ENCODE peak calls at places on chromosomes 7 and 10, in eight cellular contexts. F is cardiac muscle cell, Y is tibial artery, W is OCI-LY7, G is uterus, C is small intestine, S is left ventricle myocardium inferior, X is gastrocnemius medialis. R is an unnamed sample. For H3K4me1, the result is how much of the 10 kb centered on the place peaks cover.

GRCh38 chr10:95976295-95977229 is 66.8 kb upstream of the CCNJ start:
- DNase-seq in W (no peak), F (no peak), X (no peak), C (no peak), S (no peak), Y (no peak), G (no peak), R (no peak)

GRCh38 chr10:12702215-12702614 is 299.3 kb downstream of the CCDC3 start:
- DNase-seq in Y (no peak), F (no peak), X (no peak), W (no peak), S (no peak), G (no peak), C (no peak), R (no peak)

GRCh38 chr7:83446126-83446675 is 202.7 kb downstream of the SEMA3E start:
- DNase-seq in F (no peak), G (no peak), S (no peak), W (no peak), Y (no peak), C (no peak), X (no peak), R (no peak)

GRCh38 chr10:122241836-122242235 is 29.3 kb upstream of the BTBD16 start:
- DNase-seq in W (no peak), Y (peak), C (no peak), F (no peak), S (no peak), G (no peak), X (no peak), R (no peak)

GRCh38 chr10:60883187-60883586 is 60.8 kb downstream of the RHOBTB1 start:
- DNase-seq in S (no peak), Y (no peak), F (peak), X (no peak), G (no peak), C (peak), W (peak), R (no peak)

GRCh38 chr7:52712938-52713337 is 322.5 kb upstream of the POM121L12 start:
- DNase-seq in G (no peak), Y (no peak), X (no peak), C (no peak), S (no peak), W (no peak), F (no peak), R (no peak)

GRCh38 chr10:62050941-62051433 is 149.5 kb downstream of the ARID5B start:
- DNase-seq in X (peak), S (peak), G (peak), C (no peak), F (peak), Y (peak), W (no peak), R (peak)

GRCh38 chr10:119315128-119316001 is 108.0 kb downstream of the GRK5 start:
- DNase-seq in C (no peak), Y (peak), F (no peak), W (no peak), S (no peak), G (no peak), X (peak), R (peak)

GRCh38 chr7:7438851-7439250 is 96.8 kb downstream of the COL28A1 start:
- DNase-seq in Y (no peak), C (no peak), G (no peak), W (no peak), S (no peak), X (no peak), F (no peak), R (no peak)
- H3K4me3 ChIP-seq in Y (no peak), C (no peak), G (no peak), W (no peak), S (no peak), X (no peak), F (no peak), R (no peak)

DNA sequence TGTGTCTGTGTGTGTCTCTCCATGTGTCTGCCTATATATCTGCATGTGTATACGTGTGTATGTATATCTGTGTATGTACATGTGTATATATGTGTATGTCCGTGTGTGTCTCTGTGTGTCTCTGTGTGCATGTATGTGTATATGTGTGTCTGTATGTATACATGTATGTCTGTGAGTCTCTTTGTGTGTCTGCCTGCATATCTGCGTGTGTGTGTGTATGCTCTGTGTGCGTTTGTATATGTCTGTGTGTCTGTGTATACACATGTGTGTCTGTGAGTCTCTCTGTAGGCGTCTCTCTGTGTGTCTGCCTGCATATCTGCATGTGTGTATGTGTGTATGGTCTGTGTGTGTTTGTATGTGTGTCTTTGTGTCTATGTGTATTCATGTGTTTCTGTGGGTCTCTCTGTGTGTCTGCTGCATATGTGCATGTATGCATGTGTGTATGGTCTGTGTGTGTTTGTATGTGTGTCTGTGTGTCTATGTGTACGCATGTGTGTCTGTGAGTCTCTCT is 23.7 kb upstream of the KLF6 start:
- DNase-seq in W (no peak), G (no peak), F (no peak), Y (no peak), X (no peak), S (no peak), C (no peak), R (no peak)
- H3K27ac ChIP-seq in W (peak), G (no peak), F (no peak), Y (peak), X (peak), S (peak), C (peak), R (peak)

GRCh38 chr7:156153590-156153989 is 341.3 kb upstream of the SHH start:
- DNase-seq in G (no peak), C (no peak), Y (no peak), F (no peak), W (no peak), S (no peak), X (no peak), R (no peak)
- H3K4me1 ChIP-seq in G (under half), C (under half), Y (under half), F (under half), W (under half), S (under half), X (under half), R (under half)

GRCh38 chr10:103818765-103819374 is 36.5 kb downstream of the SH3PXD2A start:
- DNase-seq in C (no peak), G (no peak), Y (peak), F (no peak), X (no peak), W (no peak), S (no peak), R (no peak)

GRCh38 chr10:103822052-103822716 is 33.2 kb downstream of the SH3PXD2A start:
- DNase-seq in Y (no peak), C (no peak), S (no peak), F (no peak), G (no peak), X (no peak), W (no peak), R (no peak)

GRCh38 chr10:103818110-103818509 is 37.3 kb downstream of the SH3PXD2A start:
- DNase-seq in X (no peak), W (no peak), F (no peak), Y (peak), C (no peak), G (no peak), S (no peak), R (no peak)

GRCh38 chr10:103822795-103823194 is 32.6 kb downstream of the SH3PXD2A start:
- DNase-seq in S (no peak), W (no peak), F (no peak), X (no peak), Y (no peak), G (no peak), C (no peak), R (no peak)

DNA sequence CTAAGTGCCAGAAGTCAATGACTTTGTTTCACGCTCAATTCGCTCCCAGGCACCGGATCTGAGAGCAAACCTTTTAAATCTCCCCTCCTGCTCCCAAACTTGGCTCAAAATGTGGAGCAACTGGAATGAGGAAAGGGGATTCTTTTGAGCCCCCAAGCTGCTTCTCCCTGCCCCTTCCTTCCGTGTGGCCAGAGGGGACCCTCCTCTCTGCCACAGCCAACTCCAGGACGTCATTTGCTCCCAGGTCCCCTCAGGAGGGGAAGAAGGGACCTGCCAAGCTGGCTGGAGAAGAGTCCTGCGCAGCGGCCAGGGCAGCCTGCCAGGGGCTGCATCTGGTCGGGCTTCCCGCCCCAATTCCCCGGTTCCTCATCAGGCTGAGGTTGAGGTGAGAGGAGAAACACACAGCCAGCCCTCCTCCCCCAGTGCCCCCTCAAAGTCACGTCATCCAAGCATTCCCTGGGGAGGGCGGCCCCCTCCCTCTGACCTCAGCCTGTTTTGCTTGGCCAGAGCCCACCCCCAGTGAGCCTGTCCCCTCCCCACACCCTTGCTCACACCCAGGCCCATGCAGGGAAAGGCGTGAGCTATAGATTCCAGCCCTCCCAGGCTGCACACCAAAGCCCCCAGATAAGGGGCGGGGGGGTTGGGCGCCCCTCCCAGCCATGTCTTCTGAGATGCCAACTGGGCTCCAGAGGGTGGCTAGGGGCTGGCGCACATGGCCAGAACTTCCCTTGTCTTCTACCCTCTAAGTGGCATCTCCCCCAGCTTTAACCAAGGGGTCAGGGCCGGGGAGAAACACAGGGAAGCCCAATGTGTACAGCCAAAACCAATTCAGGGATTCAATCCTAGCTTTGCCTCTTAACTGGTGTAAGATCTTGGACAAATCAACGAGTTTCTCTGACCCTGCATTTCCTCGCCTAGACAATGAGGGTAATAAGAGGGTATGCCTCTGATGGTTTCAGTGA is 35.0 kb downstream of the SH3PXD2A start:
- DNase-seq in G (peak), W (no peak), S (peak), Y (peak), C (no peak), X (peak), F (no peak), R (peak)
- H3K4me3 ChIP-seq in G (no peak), W (no peak), S (peak), Y (peak), C (no peak), X (no peak), F (no peak), R (no peak)

GRCh38 chr7:36279251-36279925 is 110.3 kb upstream of the ANLN start:
- DNase-seq in W (no peak), Y (peak), S (no peak), X (no peak), G (no peak), C (no peak), F (no peak), R (peak)
- H3K27ac ChIP-seq in W (no peak), Y (peak), S (no peak), X (peak), G (peak), C (no peak), F (no peak), R (no peak)

GRCh38 chr10:124078714-124079113 is 14.7 kb downstream of the CHST15 start:
- DNase-seq in S (no peak), X (no peak), G (no peak), W (no peak), C (no peak), Y (no peak), F (no peak), R (no peak)

GRCh38 chr10:124076334-124076733 is 17.1 kb downstream of the CHST15 start:
- DNase-seq in Y (no peak), G (no peak), C (no peak), W (no peak), S (no peak), X (no peak), F (no peak), R (no peak)

GRCh38 chr10:124079864-124080263 is 13.5 kb downstream of the CHST15 start:
- DNase-seq in Y (no peak), F (no peak), C (no peak), W (peak), S (no peak), X (no peak), G (no peak), R (no peak)

GRCh38 chr10:124077216-124077615 is 16.2 kb downstream of the CHST15 start:
- DNase-seq in F (no peak), W (no peak), C (no peak), X (no peak), G (no peak), Y (no peak), S (no peak), R (no peak)

GRCh38 chr10:124078028-124078427 is 15.4 kb downstream of the CHST15 start:
- DNase-seq in X (no peak), Y (no peak), S (no peak), G (no peak), C (no peak), F (no peak), W (no peak), R (no peak)
- H3K4me1 ChIP-seq in X (under half), Y (under half), S (under half), G (under half), C (under half), F (under half), W (half or more), R (under half)

GRCh38 chr7:157684596-157685429 is 348.0 kb downstream of the DNAJB6 start:
- DNase-seq in Y (peak), C (no peak), F (no peak), W (no peak), S (no peak), G (no peak), X (no peak), R (no peak)
- H3K4me3 ChIP-seq in Y (no peak), C (no peak), F (no peak), W (no peak), S (peak), G (no peak), X (no peak), R (no peak)

GRCh38 chr10:29324220-29324831 is 35.5 kb downstream of the LYZL1 start:
- DNase-seq in Y (no peak), G (no peak), S (no peak), W (no peak), C (no peak), X (no peak), F (peak), R (no peak)

GRCh38 chr10:29322918-29323317 is 34.0 kb downstream of the LYZL1 start:
- DNase-seq in G (no peak), W (no peak), Y (no peak), S (no peak), F (peak), X (no peak), C (no peak), R (no peak)

GRCh38 chr10:29326299-29326698 is 37.4 kb downstream of the LYZL1 start:
- DNase-seq in X (no peak), S (no peak), F (no peak), Y (no peak), W (no peak), C (no peak), G (no peak), R (no peak)

GRCh38 chr10:29321656-29322055 is 32.8 kb downstream of the LYZL1 start:
- DNase-seq in X (no peak), W (no peak), G (no peak), S (no peak), Y (no peak), C (no peak), F (no peak), R (no peak)

GRCh38 chr10:29323387-29323786 is 34.5 kb downstream of the LYZL1 start:
- DNase-seq in S (no peak), C (no peak), Y (no peak), F (no peak), G (no peak), W (no peak), X (no peak), R (no peak)
- H3K27ac ChIP-seq in S (peak), C (no peak), Y (no peak), F (peak), G (no peak), W (no peak), X (no peak), R (no peak)

DNA sequence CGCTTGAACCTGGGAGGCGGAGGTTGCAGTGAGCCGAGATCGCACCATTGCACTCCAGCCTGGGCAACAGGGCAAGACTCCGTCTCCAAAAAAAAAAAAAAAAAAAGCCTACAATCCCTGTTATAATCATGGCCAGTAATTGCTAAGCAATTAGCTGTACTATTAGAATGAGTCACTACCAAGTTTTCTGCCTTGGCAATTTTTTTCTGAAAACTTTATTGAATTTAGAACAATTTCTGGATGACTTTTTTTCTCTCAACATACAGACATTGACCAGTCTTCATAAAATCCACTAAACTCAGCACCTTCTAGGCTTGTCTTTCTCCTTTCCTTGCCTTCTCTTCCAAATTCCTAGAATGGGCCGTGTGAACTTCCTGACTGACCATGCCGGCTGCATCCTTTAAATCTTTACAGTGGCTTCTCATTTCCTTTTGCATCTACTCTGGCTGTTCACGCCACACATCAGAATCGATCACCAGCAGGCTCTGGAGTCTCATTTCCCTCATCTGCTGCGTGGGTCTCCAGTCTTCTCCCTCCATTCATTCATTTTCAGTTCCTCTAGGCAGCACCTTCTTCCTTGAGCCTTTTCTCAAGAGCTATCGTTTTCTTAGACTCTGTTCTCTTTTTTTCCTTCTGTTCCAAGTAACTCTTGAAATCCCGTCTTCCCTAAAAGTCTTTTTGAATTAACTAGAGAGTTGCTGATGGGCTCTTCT is 107.9 kb downstream of the KAT6B start:
- DNase-seq in X (no peak), G (no peak), F (no peak), Y (no peak), W (no peak), S (no peak), C (no peak), R (no peak)
- H3K4me1 ChIP-seq in X (under half), G (under half), F (under half), Y (under half), W (under half), S (half or more), C (under half), R (under half)

R was measured in aorta.